ENCODE peak calls at places on chromosomes 6 and 20, in nine cellular contexts. B is esophagus muscularis mucosa; A is ovary; M is heart left ventricle; P is cardiac muscle cell; J is brain microvascular endothelial cell; G is hepatocyte; O is CD8-positive, alpha-beta memory T cell; D is iPS DF 6.9. C is an unnamed sample.

GRCh38 chr20:59743767-59744485 is 139.6 kb downstream of the PHACTR3 start:
- DNase-seq in B (no peak), A (no peak), M (no peak), P (no peak), J (no peak), G (no peak), O (no peak), D (no peak), C (no peak)

GRCh38 chr6:4358414-4359107 is 223.2 kb upstream of the ECI2 start:
- DNase-seq in B (peak), A (peak), M (peak), P (peak), J (peak), G (peak), O (no peak), D (peak), C (peak)

GRCh38 chr6:121309768-121310473 is 24.4 kb downstream of the TBC1D32 start:
- DNase-seq in B (no peak), A (no peak), M (no peak), P (peak), J (no peak), G (no peak), O (no peak), D (no peak), C (no peak)

GRCh38 chr6:44264154-44265002 is 973 bp downstream of the NFKBIE start:
- DNase-seq in B (no peak), A (no peak), M (peak), P (no peak), J (no peak), G (no peak), O (peak), D (no peak), C (no peak)

GRCh38 chr6:169186496-169187169 is 67.0 kb downstream of the THBS2 start:
- DNase-seq in B (peak), A (no peak), M (no peak), P (no peak), J (no peak), G (no peak), O (no peak), D (no peak), C (no peak)

GRCh38 chr6:79170915-79171314 is 63.6 kb downstream of the HMGN3 start:
- DNase-seq in B (no peak), A (no peak), M (no peak), P (peak), J (no peak), G (no peak), O (no peak), D (no peak), C (no peak)

GRCh38 chr6:6379573-6379972 is 59.1 kb upstream of the F13A1 start:
- DNase-seq in B (no peak), A (no peak), M (no peak), P (no peak), J (no peak), G (no peak), O (no peak), D (no peak), C (no peak)

GRCh38 chr6:3358413-3359090 is 98.3 kb downstream of the SLC22A23 start:
- DNase-seq in B (no peak), A (no peak), M (no peak), P (no peak), J (no peak), G (no peak), O (no peak), D (no peak), C (no peak)

GRCh38 chr6:134482585-134483346 is 164.9 kb upstream of the SGK1 start:
- DNase-seq in B (no peak), A (no peak), M (peak), P (peak), J (peak), G (no peak), O (no peak), D (no peak), C (no peak)

GRCh38 chr20:36544134-36545018 is 3.1 kb downstream of the MYL9 start:
- DNase-seq in B (no peak), A (no peak), M (peak), P (peak), J (peak), G (no peak), O (no peak), D (no peak), C (no peak)

GRCh38 chr6:21935561-21936028 is 342.0 kb downstream of the SOX4 start:
- DNase-seq in B (no peak), A (no peak), M (peak), P (peak), J (peak), G (no peak), O (no peak), D (peak), C (no peak)

GRCh38 chr20:9520096-9520495 is 5.7 kb downstream of the LAMP5 start:
- DNase-seq in B (peak), A (no peak), M (no peak), P (no peak), J (no peak), G (no peak), O (no peak), D (no peak), C (no peak)

GRCh38 chr20:50731930-50732690 is 730 bp downstream of the PARD6B start:
- DNase-seq in B (peak), A (no peak), M (no peak), P (no peak), J (no peak), G (no peak), O (no peak), D (no peak), C (no peak)

DNA sequence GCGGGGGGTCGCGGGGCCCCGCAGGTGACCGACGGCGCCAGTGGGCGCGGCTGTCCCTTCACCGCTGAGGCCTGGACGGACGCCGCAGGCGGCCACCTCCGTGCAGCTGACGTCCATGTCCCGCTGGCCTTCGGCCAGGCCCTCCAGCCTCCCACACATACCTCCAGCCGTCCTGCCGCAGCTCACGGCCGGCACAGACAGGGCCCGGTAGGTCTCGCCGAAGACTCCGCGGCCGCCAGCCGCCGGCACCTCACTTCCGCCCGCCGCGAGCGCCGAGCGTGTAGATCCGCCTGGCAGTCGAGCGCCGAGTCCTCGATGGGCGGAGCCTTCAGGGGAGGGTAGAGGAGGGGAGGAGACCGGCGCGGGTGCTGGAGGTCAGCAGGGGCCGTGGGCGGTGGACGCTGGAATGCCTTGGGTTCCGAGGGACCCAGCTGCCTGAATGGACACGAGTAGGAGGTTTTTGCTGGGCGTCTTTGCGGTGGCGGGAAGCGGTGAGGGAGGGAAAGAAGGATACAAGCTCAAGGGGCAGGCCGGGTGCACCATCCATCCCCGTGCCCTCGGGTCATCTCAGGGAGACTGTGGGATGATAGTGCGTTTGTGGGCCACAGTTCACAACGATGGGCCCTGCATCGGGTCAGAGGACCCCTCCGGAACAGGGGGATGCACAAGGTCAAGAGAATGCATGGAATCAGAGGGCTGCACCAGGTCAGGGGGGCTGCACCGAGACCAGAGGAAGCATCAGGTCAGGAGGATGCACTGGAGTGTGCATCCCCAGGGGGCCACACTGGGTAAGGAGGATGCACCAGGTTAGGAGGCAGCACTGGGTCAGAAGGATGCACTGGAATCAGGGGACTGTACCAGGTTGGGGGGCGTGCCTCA is at the start of gene EXOC2:
- DNase-seq in B (peak), A (peak), M (peak), P (peak), J (peak), G (peak), O (peak), D (no peak), C (peak)
- H3K27ac ChIP-seq in B (peak), A (no peak), M (peak), P (peak), J (peak), G (peak), O (peak), D (no peak), C (peak)

DNA sequence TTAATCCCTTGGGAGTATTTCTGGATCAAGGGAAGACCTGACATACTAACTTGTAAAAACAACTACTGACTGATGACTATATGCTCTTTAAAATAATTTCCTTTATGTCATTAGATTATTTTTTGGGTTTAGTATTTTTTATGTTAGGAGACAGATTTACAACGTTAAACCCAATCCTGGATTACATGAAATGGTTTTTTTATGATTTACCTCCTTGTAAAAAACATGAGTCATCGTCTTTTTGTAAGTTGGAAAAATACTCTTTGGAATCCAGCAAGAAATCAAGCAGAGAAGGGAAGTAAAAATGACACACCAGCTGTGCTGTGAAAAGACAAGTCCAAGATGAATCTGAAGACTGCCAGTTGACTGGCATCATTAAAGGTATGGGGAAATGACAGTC is 6.7 kb downstream of the STK4 start:
- DNase-seq in B (no peak), A (no peak), M (no peak), P (no peak), J (no peak), G (no peak), O (no peak), D (no peak), C (no peak)
- H3K27ac ChIP-seq in B (no peak), A (no peak), M (no peak), P (no peak), J (no peak), G (no peak), O (no peak), D (no peak), C (no peak)

GRCh38 chr20:33693741-33694645 is 7.8 kb upstream of the E2F1 start:
- DNase-seq in B (no peak), A (peak), M (peak), P (no peak), J (no peak), G (no peak), O (no peak), D (no peak), C (peak)
- H3K27ac ChIP-seq in B (peak), A (peak), M (peak), P (no peak), J (no peak), G (no peak), O (no peak), D (no peak), C (peak)

DNA sequence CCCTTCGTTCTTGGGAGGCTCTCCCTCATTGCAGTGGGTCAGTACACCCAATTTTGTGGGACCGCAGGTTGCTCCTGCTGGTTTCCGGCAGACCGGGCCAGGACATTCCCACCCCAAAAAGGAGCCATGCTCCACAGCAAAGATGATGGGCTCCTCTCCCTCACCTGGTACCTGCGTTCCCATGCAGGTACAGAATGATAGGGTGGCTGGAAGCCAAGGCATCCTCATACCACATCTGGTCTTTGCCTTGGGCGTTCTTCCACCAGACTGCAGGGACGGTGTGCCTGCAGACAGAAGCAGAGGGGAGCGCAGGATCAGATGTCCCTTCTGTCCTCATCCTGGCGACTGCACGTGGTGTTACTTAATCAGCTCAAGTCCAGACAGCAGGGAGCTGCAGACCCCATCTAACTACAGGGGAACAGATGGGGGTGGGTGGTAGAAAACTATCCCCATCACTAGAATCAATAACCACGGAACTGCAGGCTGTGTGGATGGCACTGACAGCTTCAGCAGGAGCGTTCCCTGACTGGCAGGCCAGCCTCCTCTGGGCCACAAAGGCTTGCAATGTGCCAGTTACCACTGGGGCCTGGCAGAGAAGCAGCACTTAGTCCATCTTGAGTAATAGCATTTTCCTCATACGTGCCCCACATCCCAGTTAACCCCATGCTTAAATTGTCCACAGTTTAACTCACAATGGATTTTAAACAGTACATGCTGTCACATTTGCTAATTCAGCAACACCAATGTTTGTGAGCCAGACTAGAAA is 70.4 kb downstream of the ABHD12 start:
- DNase-seq in B (no peak), A (no peak), M (peak), P (no peak), J (no peak), G (no peak), O (no peak), D (no peak), C (no peak)
- H3K27ac ChIP-seq in B (no peak), A (no peak), M (no peak), P (peak), J (no peak), G (no peak), O (no peak), D (no peak), C (peak)

GRCh38 chr6:108193120-108193519 is 27.3 kb downstream of the NR2E1 start:
- DNase-seq in B (peak), A (no peak), M (no peak), P (no peak), J (no peak), G (no peak), O (no peak), D (no peak), C (no peak)

GRCh38 chr6:108193835-108194234 is 28.0 kb downstream of the NR2E1 start:
- DNase-seq in B (no peak), A (no peak), M (no peak), P (no peak), J (no peak), G (no peak), O (no peak), D (no peak), C (no peak)

GRCh38 chr6:108198761-108199498 is 33.1 kb downstream of the NR2E1 start:
- DNase-seq in B (no peak), A (no peak), M (no peak), P (no peak), J (no peak), G (no peak), O (no peak), D (no peak), C (no peak)

GRCh38 chr6:108194503-108194902 is 28.7 kb downstream of the NR2E1 start:
- DNase-seq in B (no peak), A (no peak), M (no peak), P (no peak), J (no peak), G (no peak), O (no peak), D (no peak), C (no peak)

DNA sequence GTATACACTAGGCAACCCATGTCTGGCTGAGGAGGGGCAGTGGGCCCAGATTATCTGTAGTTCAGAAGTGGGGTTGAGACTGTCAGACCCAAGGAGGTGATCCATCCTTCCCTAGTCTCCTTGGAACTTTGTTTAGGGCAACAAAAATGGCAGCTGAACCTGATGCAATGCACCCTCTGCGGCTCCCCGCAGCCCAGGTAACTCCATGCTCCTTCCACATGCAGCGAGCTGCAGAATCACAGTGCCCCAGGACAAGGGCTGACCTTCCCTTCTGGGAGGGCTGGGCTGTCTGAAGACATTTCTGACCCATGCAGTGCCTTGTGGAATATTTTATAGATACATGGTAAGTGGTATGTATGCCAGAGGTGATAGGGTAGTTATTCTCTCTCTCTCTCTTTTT is 29.4 kb downstream of the NR2E1 start:
- DNase-seq in B (no peak), A (no peak), M (no peak), P (no peak), J (no peak), G (no peak), O (no peak), D (no peak), C (no peak)
- H3K27ac ChIP-seq in B (no peak), A (no peak), M (no peak), P (no peak), J (no peak), G (no peak), O (no peak), D (no peak), C (no peak)

GRCh38 chr20:47559141-47559540 is 57.5 kb downstream of the NCOA3 start:
- DNase-seq in B (no peak), A (no peak), M (no peak), P (peak), J (no peak), G (no peak), O (no peak), D (no peak), C (no peak)

GRCh38 chr20:47557791-47558190 is 56.1 kb downstream of the NCOA3 start:
- DNase-seq in B (no peak), A (no peak), M (no peak), P (no peak), J (no peak), G (no peak), O (no peak), D (no peak), C (no peak)

GRCh38 chr20:47557218-47557617 is 55.5 kb downstream of the NCOA3 start:
- DNase-seq in B (no peak), A (no peak), M (no peak), P (no peak), J (no peak), G (no peak), O (no peak), D (no peak), C (no peak)

GRCh38 chr20:47558699-47559098 is 57.0 kb downstream of the NCOA3 start:
- DNase-seq in B (no peak), A (no peak), M (no peak), P (peak), J (no peak), G (no peak), O (no peak), D (no peak), C (no peak)

DNA sequence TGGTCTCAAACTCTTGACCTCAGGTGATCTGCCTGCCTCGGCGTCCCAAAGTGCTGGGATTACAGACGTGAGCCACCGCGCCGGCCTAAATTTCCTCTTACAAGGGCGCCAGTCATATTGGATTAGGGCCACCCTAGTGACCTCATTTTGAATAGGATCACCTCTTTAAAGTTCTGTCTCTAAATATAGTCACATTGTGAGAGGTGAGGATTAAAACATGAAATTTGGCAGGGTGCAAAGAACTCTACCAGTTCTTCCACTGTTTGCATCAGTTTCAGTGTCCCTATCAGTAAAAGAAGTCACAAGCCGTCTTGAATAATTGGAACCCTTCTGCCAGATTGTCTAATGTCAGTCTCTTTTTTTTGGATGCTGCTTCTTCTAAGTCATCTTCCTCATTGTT is 56.6 kb downstream of the NCOA3 start:
- DNase-seq in B (no peak), A (no peak), M (no peak), P (no peak), J (no peak), G (no peak), O (no peak), D (no peak), C (no peak)
- H3K27ac ChIP-seq in B (no peak), A (no peak), M (peak), P (no peak), J (no peak), G (peak), O (no peak), D (no peak), C (no peak)

GRCh38 chr20:25250508-25250907 is 2.6 kb downstream of the PYGB start:
- DNase-seq in B (no peak), A (no peak), M (no peak), P (no peak), J (no peak), G (peak), O (no peak), D (no peak), C (no peak)

GRCh38 chr20:25249198-25249931 is 1.5 kb downstream of the PYGB start:
- DNase-seq in B (no peak), A (no peak), M (no peak), P (no peak), J (no peak), G (peak), O (no peak), D (no peak), C (no peak)

GRCh38 chr20:25247100-25247665 is 702 bp upstream of the PYGB start:
- DNase-seq in B (no peak), A (no peak), M (peak), P (peak), J (peak), G (peak), O (no peak), D (no peak), C (peak)

GRCh38 chr20:25247666-25248500 is at the start of gene PYGB:
- DNase-seq in B (peak), A (peak), M (peak), P (peak), J (peak), G (peak), O (peak), D (no peak), C (peak)

GRCh38 chr20:25248501-25249172 is 752 bp downstream of the PYGB start:
- DNase-seq in B (no peak), A (peak), M (peak), P (peak), J (no peak), G (peak), O (no peak), D (no peak), C (no peak)
- H3K27ac ChIP-seq in B (peak), A (peak), M (peak), P (peak), J (peak), G (peak), O (peak), D (no peak), C (peak)